ENCODE peak calls at places on chromosomes 3 and 15, in four cellular contexts. One of them, this sample, is unnamed.

GRCh38 chr15:53836618-53837017 is 77.2 kb upstream of the WDR72 start:
- DNase-seq in fibroblast of pulmonary artery: no peak
- DNase-seq in CD8-positive, alpha-beta T cell: no peak
- DNase-seq in choroid plexus epithelial cell: no peak
- DNase-seq in this sample: no peak

GRCh38 chr15:56989411-56989924 is 71.0 kb downstream of the TCF12 start:
- DNase-seq in CD8-positive, alpha-beta T cell: no peak
- DNase-seq in fibroblast of pulmonary artery: no peak
- DNase-seq in choroid plexus epithelial cell: no peak
- DNase-seq in this sample: no peak

GRCh38 chr15:89379423-89379735 is 44.8 kb upstream of the POLG start:
- DNase-seq in fibroblast of pulmonary artery: no peak
- DNase-seq in CD8-positive, alpha-beta T cell: no peak
- DNase-seq in choroid plexus epithelial cell: no peak
- DNase-seq in this sample: no peak

GRCh38 chr3:61960976-61961375 is 399.6 kb downstream of the PTPRG start:
- DNase-seq in fibroblast of pulmonary artery: no peak
- DNase-seq in choroid plexus epithelial cell: no peak
- DNase-seq in CD8-positive, alpha-beta T cell: no peak
- DNase-seq in this sample: no peak

GRCh38 chr3:143291826-143292447 is 172.4 kb downstream of the CHST2 start:
- DNase-seq in CD8-positive, alpha-beta T cell: no peak
- DNase-seq in fibroblast of pulmonary artery: no peak
- DNase-seq in choroid plexus epithelial cell: peak
- DNase-seq in this sample: peak

GRCh38 chr3:183745300-183746098 is 47.9 kb downstream of the YEATS2 start:
- DNase-seq in fibroblast of pulmonary artery: peak
- DNase-seq in CD8-positive, alpha-beta T cell: no peak
- DNase-seq in choroid plexus epithelial cell: peak
- DNase-seq in this sample: peak

GRCh38 chr15:42148808-42149492 is 7.5 kb downstream of the PLA2G4F start:
- DNase-seq in fibroblast of pulmonary artery: no peak
- DNase-seq in CD8-positive, alpha-beta T cell: no peak
- DNase-seq in choroid plexus epithelial cell: no peak
- DNase-seq in this sample: no peak

GRCh38 chr15:40279437-40280141 is 3.3 kb downstream of the ANKRD63 start:
- DNase-seq in choroid plexus epithelial cell: peak
- DNase-seq in CD8-positive, alpha-beta T cell: peak
- DNase-seq in fibroblast of pulmonary artery: peak
- DNase-seq in this sample: peak

GRCh38 chr15:69974321-69974720 is 123.4 kb downstream of the TLE3 start:
- DNase-seq in CD8-positive, alpha-beta T cell: no peak
- DNase-seq in choroid plexus epithelial cell: no peak
- DNase-seq in fibroblast of pulmonary artery: no peak
- DNase-seq in this sample: no peak

GRCh38 chr15:100372695-100373036 is 30.9 kb upstream of the ADAMTS17 start:
- DNase-seq in choroid plexus epithelial cell: no peak
- DNase-seq in CD8-positive, alpha-beta T cell: no peak
- DNase-seq in fibroblast of pulmonary artery: no peak
- DNase-seq in this sample: no peak

GRCh38 chr15:33737687-33738606 is 230.3 kb upstream of the CHRM5 start:
- DNase-seq in choroid plexus epithelial cell: peak
- DNase-seq in fibroblast of pulmonary artery: peak
- DNase-seq in CD8-positive, alpha-beta T cell: no peak
- DNase-seq in this sample: peak

GRCh38 chr15:48914717-48915116 is 36.8 kb downstream of the EID1 start:
- DNase-seq in fibroblast of pulmonary artery: no peak
- DNase-seq in choroid plexus epithelial cell: peak
- DNase-seq in CD8-positive, alpha-beta T cell: no peak
- DNase-seq in this sample: no peak

GRCh38 chr15:55255714-55256113 is 33.9 kb downstream of the RAB27A start:
- DNase-seq in CD8-positive, alpha-beta T cell: no peak
- DNase-seq in choroid plexus epithelial cell: peak
- DNase-seq in fibroblast of pulmonary artery: no peak
- DNase-seq in this sample: no peak

GRCh38 chr3:141913150-141913811 is 36.8 kb downstream of the ATP1B3 start:
- DNase-seq in CD8-positive, alpha-beta T cell: no peak
- DNase-seq in choroid plexus epithelial cell: peak
- DNase-seq in fibroblast of pulmonary artery: peak
- DNase-seq in this sample: peak

GRCh38 chr15:101578443-101578894 is 73.7 kb downstream of the TM2D3 start:
- DNase-seq in CD8-positive, alpha-beta T cell: no peak
- DNase-seq in choroid plexus epithelial cell: peak
- DNase-seq in fibroblast of pulmonary artery: peak
- DNase-seq in this sample: peak

GRCh38 chr3:42190701-42191442 is 75.1 kb downstream of the CCK start:
- DNase-seq in CD8-positive, alpha-beta T cell: peak
- DNase-seq in fibroblast of pulmonary artery: peak
- DNase-seq in choroid plexus epithelial cell: peak
- DNase-seq in this sample: peak

GRCh38 chr3:185932213-185932612 is 5.6 kb downstream of the TRA2B start:
- DNase-seq in CD8-positive, alpha-beta T cell: no peak
- DNase-seq in choroid plexus epithelial cell: no peak
- DNase-seq in fibroblast of pulmonary artery: no peak
- DNase-seq in this sample: no peak

GRCh38 chr3:184523825-184524615 is 37.6 kb upstream of the EPHB3 start:
- DNase-seq in CD8-positive, alpha-beta T cell: no peak
- DNase-seq in choroid plexus epithelial cell: peak
- DNase-seq in fibroblast of pulmonary artery: peak
- DNase-seq in this sample: peak

GRCh38 chr3:142445816-142446254 is 2.0 kb downstream of the XRN1 start:
- DNase-seq in fibroblast of pulmonary artery: peak
- DNase-seq in choroid plexus epithelial cell: peak
- DNase-seq in CD8-positive, alpha-beta T cell: no peak
- DNase-seq in this sample: peak

GRCh38 chr15:49718234-49718633 is 97.4 kb downstream of the DTWD1 start:
- DNase-seq in fibroblast of pulmonary artery: peak
- DNase-seq in choroid plexus epithelial cell: peak
- DNase-seq in CD8-positive, alpha-beta T cell: no peak
- DNase-seq in this sample: peak

GRCh38 chr3:133760916-133761315 is 14.7 kb downstream of the TF start:
- DNase-seq in fibroblast of pulmonary artery: no peak
- DNase-seq in CD8-positive, alpha-beta T cell: no peak
- DNase-seq in choroid plexus epithelial cell: no peak
- DNase-seq in this sample: no peak

GRCh38 chr15:29252231-29252630 is 17.4 kb downstream of the NSMCE3 start:
- DNase-seq in fibroblast of pulmonary artery: no peak
- DNase-seq in CD8-positive, alpha-beta T cell: no peak
- DNase-seq in choroid plexus epithelial cell: no peak
- DNase-seq in this sample: no peak

GRCh38 chr3:59334585-59334984 is 284.8 kb upstream of the CFAP20DC start:
- DNase-seq in CD8-positive, alpha-beta T cell: no peak
- DNase-seq in choroid plexus epithelial cell: peak
- DNase-seq in fibroblast of pulmonary artery: peak
- DNase-seq in this sample: peak

GRCh38 chr3:129838086-129838485 is 55.4 kb downstream of the TMCC1 start:
- DNase-seq in choroid plexus epithelial cell: no peak
- DNase-seq in fibroblast of pulmonary artery: no peak
- DNase-seq in CD8-positive, alpha-beta T cell: no peak
- DNase-seq in this sample: no peak

GRCh38 chr3:128316456-128316855 is 150.2 kb downstream of the DNAJB8 start:
- DNase-seq in choroid plexus epithelial cell: peak
- DNase-seq in CD8-positive, alpha-beta T cell: peak
- DNase-seq in fibroblast of pulmonary artery: peak
- DNase-seq in this sample: peak

GRCh38 chr3:102599819-102600576 is 165.2 kb downstream of the ZPLD1 start:
- DNase-seq in choroid plexus epithelial cell: no peak
- DNase-seq in fibroblast of pulmonary artery: no peak
- DNase-seq in CD8-positive, alpha-beta T cell: no peak
- DNase-seq in this sample: no peak

GRCh38 chr3:71309886-71310285 is 273.6 kb downstream of the FOXP1 start:
- DNase-seq in CD8-positive, alpha-beta T cell: no peak
- DNase-seq in choroid plexus epithelial cell: peak
- DNase-seq in fibroblast of pulmonary artery: peak
- DNase-seq in this sample: no peak

GRCh38 chr3:86985427-86985826 is 5.5 kb downstream of the VGLL3 start:
- DNase-seq in CD8-positive, alpha-beta T cell: no peak
- DNase-seq in fibroblast of pulmonary artery: no peak
- DNase-seq in choroid plexus epithelial cell: peak
- DNase-seq in this sample: no peak

GRCh38 chr3:66395635-66396034 is 105.2 kb downstream of the LRIG1 start:
- DNase-seq in choroid plexus epithelial cell: no peak
- DNase-seq in CD8-positive, alpha-beta T cell: no peak
- DNase-seq in fibroblast of pulmonary artery: no peak
- DNase-seq in this sample: no peak

GRCh38 chr15:101316529-101316928 is 21.5 kb upstream of the SNRPA1 start:
- DNase-seq in choroid plexus epithelial cell: no peak
- DNase-seq in CD8-positive, alpha-beta T cell: no peak
- DNase-seq in fibroblast of pulmonary artery: no peak
- DNase-seq in this sample: no peak

GRCh38 chr15:86691091-86691490 is 611.4 kb downstream of the AGBL1 start:
- DNase-seq in choroid plexus epithelial cell: peak
- DNase-seq in CD8-positive, alpha-beta T cell: no peak
- DNase-seq in fibroblast of pulmonary artery: no peak
- DNase-seq in this sample: no peak

GRCh38 chr3:50204804-50205718 is at the start of gene SLC38A3:
- DNase-seq in choroid plexus epithelial cell: no peak
- DNase-seq in CD8-positive, alpha-beta T cell: no peak
- DNase-seq in fibroblast of pulmonary artery: no peak
- DNase-seq in this sample: no peak

DNA sequence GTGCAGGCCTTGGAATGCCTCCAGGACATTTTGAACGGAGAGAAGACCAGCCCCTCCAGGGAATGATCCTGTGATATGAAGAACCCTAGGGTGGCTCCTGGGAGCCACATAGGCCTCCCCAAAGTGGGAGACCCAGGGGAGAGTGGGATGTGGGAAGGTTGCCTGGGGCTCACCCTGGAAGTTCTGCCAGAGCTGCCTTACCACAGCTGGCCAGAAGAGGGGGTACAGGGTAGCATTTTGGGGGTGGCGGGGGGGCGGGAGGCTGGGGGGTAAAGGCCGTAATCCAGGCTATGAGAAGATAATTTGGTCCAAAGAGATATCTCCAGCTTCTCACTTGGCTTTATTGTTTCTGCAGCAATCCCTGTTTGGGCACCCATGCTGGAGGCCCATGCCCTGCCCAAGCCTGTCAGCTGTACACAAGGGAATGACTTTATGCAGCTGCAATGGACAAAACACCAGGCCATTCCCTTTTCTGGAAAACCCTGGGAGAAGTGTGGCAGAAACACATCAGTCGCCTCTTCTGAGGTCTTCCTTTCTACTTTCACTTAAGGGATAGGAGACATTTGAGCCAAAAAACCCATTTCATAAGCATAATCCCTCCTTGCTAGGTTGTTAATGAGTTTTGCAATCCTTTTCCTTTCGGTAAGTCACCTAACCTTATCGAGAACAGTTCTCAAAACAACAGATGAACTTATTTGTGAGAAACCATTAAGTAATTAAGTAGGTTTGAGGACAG is 11.0 kb upstream of the MUSTN1 start:
- DNase-seq in fibroblast of pulmonary artery: no peak
- DNase-seq in choroid plexus epithelial cell: no peak
- DNase-seq in CD8-positive, alpha-beta T cell: no peak
- DNase-seq in this sample: no peak
- TF ChIP-seq CTCF in fibroblast of pulmonary artery: peak
- TF ChIP-seq CTCF in choroid plexus epithelial cell: peak
- TF ChIP-seq CTCF in CD8-positive, alpha-beta T cell: peak
- TF ChIP-seq CTCF in this sample: peak

GRCh38 chr3:188041193-188041592 is 112.8 kb upstream of the LPP start:
- DNase-seq in choroid plexus epithelial cell: no peak
- DNase-seq in fibroblast of pulmonary artery: no peak
- DNase-seq in CD8-positive, alpha-beta T cell: no peak
- DNase-seq in this sample: no peak
- TF ChIP-seq CTCF in choroid plexus epithelial cell: no peak
- TF ChIP-seq CTCF in fibroblast of pulmonary artery: no peak
- TF ChIP-seq CTCF in CD8-positive, alpha-beta T cell: no peak
- TF ChIP-seq CTCF in this sample: no peak

DNA sequence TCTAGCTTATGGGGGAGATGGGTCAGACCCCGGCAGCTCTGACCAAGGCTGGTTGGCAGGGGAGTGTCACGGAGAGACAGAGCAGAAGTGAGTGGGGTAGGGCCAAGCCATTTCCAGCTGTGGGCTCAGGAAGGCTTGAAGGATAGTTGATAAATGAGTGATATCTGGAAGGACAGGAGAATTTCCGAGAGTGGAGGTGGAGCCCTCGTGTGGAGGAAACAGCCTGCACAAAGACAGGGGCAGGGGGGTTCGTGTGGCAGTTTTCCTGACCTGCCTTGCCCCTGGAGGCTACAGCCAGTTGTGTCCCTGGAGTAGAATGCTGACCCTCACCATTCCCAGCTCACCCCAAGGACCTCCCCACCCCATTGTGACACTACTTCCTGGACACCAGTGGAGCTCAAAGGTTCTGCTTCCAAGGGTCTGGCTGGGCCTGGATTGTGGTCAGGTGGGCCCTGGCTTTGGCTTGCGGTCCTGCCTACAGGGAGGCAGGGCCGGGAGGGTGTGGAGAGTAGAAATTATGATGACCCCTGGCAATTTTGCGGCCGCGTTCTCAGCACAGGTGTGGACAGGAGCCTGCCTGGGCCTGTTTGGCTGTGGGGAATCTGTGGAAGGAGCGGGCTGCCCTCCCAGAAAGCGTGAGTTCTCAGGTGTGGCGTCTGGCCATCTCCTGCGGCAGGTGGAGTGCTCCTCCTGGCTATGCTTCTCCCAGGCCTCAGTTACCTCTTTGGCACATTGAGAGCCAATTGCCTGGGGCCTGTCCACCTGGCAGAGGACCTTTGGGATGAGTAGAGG is at the start of gene SLC22A14:
- DNase-seq in fibroblast of pulmonary artery: no peak
- DNase-seq in choroid plexus epithelial cell: no peak
- DNase-seq in CD8-positive, alpha-beta T cell: no peak
- DNase-seq in this sample: no peak
- TF ChIP-seq CTCF in fibroblast of pulmonary artery: peak
- TF ChIP-seq CTCF in choroid plexus epithelial cell: peak
- TF ChIP-seq CTCF in CD8-positive, alpha-beta T cell: no peak
- TF ChIP-seq CTCF in this sample: no peak

GRCh38 chr3:151412989-151413388 is 28.4 kb upstream of the P2RY12 start:
- DNase-seq in fibroblast of pulmonary artery: no peak
- DNase-seq in CD8-positive, alpha-beta T cell: no peak
- DNase-seq in choroid plexus epithelial cell: no peak
- DNase-seq in this sample: no peak
- TF ChIP-seq CTCF in fibroblast of pulmonary artery: no peak
- TF ChIP-seq CTCF in CD8-positive, alpha-beta T cell: no peak
- TF ChIP-seq CTCF in choroid plexus epithelial cell: peak
- TF ChIP-seq CTCF in this sample: no peak

GRCh38 chr3:170488802-170489201 is 70.1 kb downstream of the CLDN11 start:
- DNase-seq in fibroblast of pulmonary artery: peak
- DNase-seq in CD8-positive, alpha-beta T cell: no peak
- DNase-seq in choroid plexus epithelial cell: peak
- DNase-seq in this sample: peak
- TF ChIP-seq CTCF in fibroblast of pulmonary artery: peak
- TF ChIP-seq CTCF in CD8-positive, alpha-beta T cell: no peak
- TF ChIP-seq CTCF in choroid plexus epithelial cell: peak
- TF ChIP-seq CTCF in this sample: peak

GRCh38 chr15:85312925-85313324 is 67.5 kb upstream of the AKAP13 start:
- DNase-seq in fibroblast of pulmonary artery: peak
- DNase-seq in choroid plexus epithelial cell: peak
- DNase-seq in CD8-positive, alpha-beta T cell: no peak
- DNase-seq in this sample: peak
- TF ChIP-seq CTCF in fibroblast of pulmonary artery: peak
- TF ChIP-seq CTCF in choroid plexus epithelial cell: peak
- TF ChIP-seq CTCF in CD8-positive, alpha-beta T cell: no peak
- TF ChIP-seq CTCF in this sample: peak

This sample was measured in cardiac fibroblast.